ENCODE peak calls at places on chromosomes 12 and 14, in four cellular contexts. X, L, O and N are unnamed samples.

GRCh38 chr14:105907276-105907675 is 380.9 kb downstream of the TMEM121 start:
- DNase-seq in O (no peak), L (no peak), X (no peak), N (no peak)

GRCh38 chr14:61581955-61582615 is 113.2 kb upstream of the HIF1A start:
- DNase-seq in L (no peak), O (no peak), X (no peak), N (peak; percentile 21)

GRCh38 chr14:79278798-79279644 is 932.3 kb downstream of the DIO2 start:
- DNase-seq in O (peak; percentile 91), L (peak; percentile 54), X (peak; percentile 84), N (peak; percentile 88)

GRCh38 chr14:59187802-59188460 is 536 bp upstream of the DAAM1 start:
- DNase-seq in L (peak; percentile 60), O (peak; percentile 59), X (no peak), N (peak; percentile 24)

GRCh38 chr12:114447274-114447716 is 41.4 kb upstream of the TBX5 start:
- DNase-seq in O (peak; percentile 48), L (peak; percentile 55), X (no peak), N (peak; percentile 54)

GRCh38 chr12:48903982-48904411 is 21.3 kb downstream of the FKBP11 start:
- DNase-seq in L (peak; percentile 79), O (peak; percentile 72), X (peak; percentile 70), N (peak; percentile 78)

GRCh38 chr12:113002155-113002554 is 23.8 kb downstream of the OAS2 start:
- DNase-seq in X (no peak), O (no peak), L (no peak), N (no peak)

GRCh38 chr14:50347521-50347920 is 35.4 kb downstream of the DMAC2L start:
- DNase-seq in L (no peak), O (no peak), X (no peak), N (peak; percentile 19)

GRCh38 chr12:46749322-46749721 is 76.5 kb downstream of the SLC38A4 start:
- DNase-seq in L (no peak), X (no peak), O (no peak), N (no peak)

GRCh38 chr12:26744042-26744626 is 88.9 kb downstream of the ITPR2 start:
- DNase-seq in X (no peak), L (no peak), O (no peak), N (no peak)

GRCh38 chr12:92118826-92119536 is 26.7 kb downstream of the BTG1 start:
- DNase-seq in X (no peak), O (no peak), L (no peak), N (no peak)

GRCh38 chr12:70664463-70664862 is 27.2 kb upstream of the PTPRB start:
- DNase-seq in O (no peak), L (peak; percentile 20), X (no peak), N (no peak)

GRCh38 chr14:75597149-75597548 is 18.7 kb downstream of the FLVCR2 start:
- DNase-seq in O (no peak), L (no peak), X (no peak), N (no peak)

GRCh38 chr12:6612247-6612646 is 5.1 kb upstream of the CHD4 start:
- DNase-seq in X (no peak), L (no peak), O (no peak), N (peak; percentile 28)

GRCh38 chr14:77151245-77151644 is 9.7 kb upstream of the ZDHHC22 start:
- DNase-seq in X (no peak), O (no peak), L (no peak), N (no peak)

GRCh38 chr12:6074979-6075585 is 49.4 kb downstream of the VWF start:
- DNase-seq in L (peak; percentile 51), O (no peak), X (peak; percentile 33), N (no peak)

GRCh38 chr12:111093428-111094142 is 173.2 kb upstream of the MYL2 start:
- DNase-seq in L (no peak), O (no peak), X (no peak), N (no peak)

GRCh38 chr12:69173358-69173757 is 66.0 kb upstream of the CPSF6 start:
- DNase-seq in O (no peak), L (no peak), X (no peak), N (no peak)

GRCh38 chr12:94427520-94428381 is 31.9 kb downstream of the CEP83 start:
- DNase-seq in L (peak; percentile 61), O (no peak), X (no peak), N (peak; percentile 89)

GRCh38 chr12:54392485-54393349 is 8.2 kb upstream of the ZNF385A start:
- DNase-seq in L (no peak), X (no peak), O (no peak), N (peak; percentile 49)

GRCh38 chr14:104686624-104687517 is 2.5 kb upstream of the INF2 start:
- DNase-seq in O (no peak), X (peak; percentile 75), L (peak; percentile 19), N (no peak)

GRCh38 chr14:89266754-89267153 is 150.3 kb downstream of the FOXN3 start:
- DNase-seq in O (no peak), X (no peak), L (no peak), N (no peak)

GRCh38 chr14:49057838-49058510 is 528.2 kb downstream of the RPS29 start:
- DNase-seq in L (no peak), X (no peak), O (no peak), N (no peak)

GRCh38 chr12:51242150-51242549 is 3.5 kb downstream of the DAZAP2 start:
- DNase-seq in X (no peak), O (no peak), L (peak; percentile 39), N (no peak)
- H3K27ac ChIP-seq in X (peak overlapping the region; percentile 100), O (no peak overlapping the region), L (no peak overlapping the region), N (no peak overlapping the region)

GRCh38 chr14:91872517-91873470 is 5.5 kb upstream of the TC2N start:
- DNase-seq in L (peak; percentile 75), X (peak; percentile 94), O (peak; percentile 81), N (peak; percentile 40)
- TF ChIP-seq POLR2A in L (no peak), X (no peak), O (no peak), N (no peak)

GRCh38 chr14:23128969-23129758 is 10.1 kb upstream of the CEBPE start:
- DNase-seq in X (no peak), O (no peak), L (no peak), N (no peak)

GRCh38 chr14:23131482-23131881 is 12.4 kb upstream of the CEBPE start:
- DNase-seq in L (no peak), X (no peak), O (no peak), N (no peak)

GRCh38 chr14:23129759-23130316 is 10.8 kb upstream of the CEBPE start:
- DNase-seq in X (no peak), L (no peak), O (no peak), N (no peak)

GRCh38 chr14:23132970-23133369 is 13.9 kb upstream of the CEBPE start:
- DNase-seq in L (no peak), O (no peak), X (no peak), N (no peak)

GRCh38 chr14:23130875-23131274 is 11.8 kb upstream of the CEBPE start:
- DNase-seq in X (no peak), L (peak; percentile 54), O (no peak), N (no peak)
- TF ChIP-seq CTCF in X (no peak), L (no peak), O (no peak), N (no peak)

GRCh38 chr14:81525129-81525528 is 8.5 kb downstream of the SEL1L start:
- DNase-seq in L (no peak), X (no peak), O (no peak), N (no peak)

GRCh38 chr14:81533536-81534343 is at the start of gene SEL1L:
- DNase-seq in O (peak; percentile 99), L (peak; percentile 100), X (peak; percentile 99), N (peak; percentile 100)

GRCh38 chr14:81533212-81533535 is 479 bp downstream of the SEL1L start:
- DNase-seq in L (no peak), X (no peak), O (no peak), N (no peak)

GRCh38 chr14:81534510-81535074 is 939 bp upstream of the SEL1L start:
- DNase-seq in X (no peak), O (no peak), L (no peak), N (no peak)

DNA sequence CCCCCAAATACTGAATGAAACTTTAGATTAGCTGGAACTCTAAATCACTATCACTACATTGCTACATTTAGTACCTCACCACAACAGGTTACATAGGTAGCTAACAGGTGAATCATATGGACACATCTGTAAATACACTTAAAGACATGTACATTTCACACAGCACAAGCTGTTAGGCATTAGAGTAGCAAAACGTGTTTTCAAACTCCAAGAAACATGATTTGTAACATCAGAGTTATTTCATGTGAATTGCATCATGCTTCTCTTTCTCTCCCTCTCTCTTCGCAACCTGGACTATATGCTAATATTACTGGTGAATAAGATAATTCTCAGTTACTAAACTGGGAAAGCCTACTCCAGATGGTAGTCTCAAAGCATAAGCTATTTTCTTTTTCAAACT is 4.3 kb downstream of the SEL1L start:
- DNase-seq in L (no peak), O (no peak), X (no peak), N (no peak)
- H3K27ac ChIP-seq in L (no peak overlapping the region), O (peak overlapping the region; percentile 4), X (no peak overlapping the region), N (no peak overlapping the region)

GRCh38 chr12:104353012-104353981 is 49.8 kb downstream of the EID3 start:
- DNase-seq in L (no peak), O (no peak), X (no peak), N (no peak)
- TF ChIP-seq POLR2A in L (no peak), O (no peak), X (no peak), N (no peak)

DNA sequence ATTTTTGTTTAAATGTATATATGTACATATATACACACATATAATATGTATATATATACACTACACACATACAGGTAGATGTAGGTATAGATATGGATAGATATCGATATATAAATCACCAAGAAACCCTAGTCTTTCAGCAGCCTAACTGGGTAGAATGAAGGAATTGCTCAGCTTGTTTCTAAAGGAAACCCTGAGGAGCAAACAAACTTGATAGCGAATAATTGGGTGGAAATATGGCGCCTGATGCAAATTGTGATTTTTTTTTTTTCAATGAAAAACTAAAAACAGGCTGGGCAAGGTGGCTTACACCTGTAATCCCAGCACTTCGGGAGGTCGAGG is 254 bp upstream of the CCDC177 start:
- DNase-seq in L (no peak), X (no peak), O (no peak), N (no peak)
- TF ChIP-seq CTCF in L (no peak), X (peak; percentile 2), O (no peak), N (peak; percentile 22)

DNA sequence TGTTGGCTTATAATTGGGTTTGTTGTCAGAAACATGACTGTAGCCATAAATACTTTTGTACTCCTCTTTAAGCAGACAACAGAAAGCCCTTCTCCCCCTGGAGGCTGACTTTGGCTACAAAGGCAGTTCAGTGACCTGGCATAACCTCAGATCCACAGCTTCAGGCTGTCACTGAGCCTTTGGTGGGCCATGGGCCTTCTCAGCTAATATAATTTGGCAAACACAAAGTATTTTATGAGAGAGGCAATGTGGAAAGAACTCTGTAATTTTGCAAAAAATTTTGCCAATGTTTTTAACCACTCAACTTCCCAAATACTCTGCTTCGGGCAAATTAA is 15.5 kb upstream of the MGP start:
- DNase-seq in X (no peak), L (peak; percentile 56), O (no peak), N (no peak)
- H3K27ac ChIP-seq in X (no peak overlapping the region), L (peak overlapping the region; percentile 2), O (no peak overlapping the region), N (peak overlapping the region; percentile 14)

GRCh38 chr12:53054112-53054878 is 4.4 kb downstream of the TNS2 start:
- DNase-seq in L (peak; percentile 95), O (peak; percentile 98), X (peak; percentile 98), N (peak; percentile 99)
- TF ChIP-seq POLR2A in L (no peak), O (peak; percentile 72), X (no peak), N (peak; percentile 95)